ENCODE peak calls at places on chromosome 13, in eight cellular contexts. J is activated CD8-positive, alpha-beta T cell treated with anti-CD3 and anti-CD28 coated beads for 36 hours; O is EL; M is IMR-90; F is OCI-M1; A is A172; S is AG09319; H is HFFc6. W is an unnamed sample.

GRCh38 chr13:80273717-80274116 is 67.2 kb downstream of the SPRY2 start:
- DNase-seq in J (no peak), O (no peak), M (no peak), F (no peak), A (no peak), S (no peak), H (no peak), W (no peak)

GRCh38 chr13:32134991-32135390 is 103.4 kb downstream of the FRY start:
- DNase-seq in J (no peak), O (no peak), M (no peak), F (no peak), A (no peak), S (no peak), H (no peak), W (peak)

GRCh38 chr13:65400707-65401106 is 1829.4 kb downstream of the PCDH9 start:
- DNase-seq in J (no peak), O (no peak), M (no peak), F (no peak), A (no peak), S (no peak), H (no peak), W (no peak)

GRCh38 chr13:75803982-75804381 is 167.9 kb downstream of the LMO7 start:
- DNase-seq in J (no peak), O (no peak), M (no peak), F (no peak), A (no peak), S (no peak), H (no peak), W (no peak)

GRCh38 chr13:94617389-94618000 is 15.8 kb downstream of the GPR180 start:
- DNase-seq in J (peak), O (peak), M (no peak), F (peak), A (no peak), S (no peak), H (no peak), W (no peak)

GRCh38 chr13:73837147-73837546 is 297.1 kb downstream of the KLF12 start:
- DNase-seq in J (no peak), O (no peak), M (no peak), F (no peak), A (no peak), S (no peak), H (no peak), W (no peak)

GRCh38 chr13:44837250-44837649 is 152.0 kb downstream of the NUFIP1 start:
- DNase-seq in J (no peak), O (peak), M (peak), F (no peak), A (peak), S (no peak), H (peak), W (no peak)

GRCh38 chr13:109628251-109628699 is 158.1 kb downstream of the IRS2 start:
- DNase-seq in J (no peak), O (peak), M (peak), F (no peak), A (peak), S (no peak), H (peak), W (peak)

GRCh38 chr13:41222259-41222852 is 28.0 kb upstream of the KBTBD7 start:
- DNase-seq in J (peak), O (peak), M (peak), F (peak), A (peak), S (no peak), H (peak), W (peak)

GRCh38 chr13:63044617-63045016 is 1629.0 kb upstream of the PCDH20 start:
- DNase-seq in J (no peak), O (no peak), M (no peak), F (no peak), A (no peak), S (no peak), H (no peak), W (no peak)

GRCh38 chr13:70985371-70985770 is 877.1 kb upstream of the KLHL1 start:
- DNase-seq in J (no peak), O (no peak), M (no peak), F (no peak), A (no peak), S (no peak), H (no peak), W (no peak)

GRCh38 chr13:28534210-28534609 is 39.3 kb upstream of the FLT1 start:
- DNase-seq in J (no peak), O (no peak), M (no peak), F (no peak), A (no peak), S (no peak), H (no peak), W (no peak)

GRCh38 chr13:100473087-100473486 is 115.5 kb downstream of the GGACT start:
- DNase-seq in J (no peak), O (no peak), M (no peak), F (peak), A (no peak), S (no peak), H (no peak), W (no peak)

GRCh38 chr13:112142401-112142930 is 75.5 kb downstream of the SOX1 start:
- DNase-seq in J (no peak), O (no peak), M (no peak), F (no peak), A (no peak), S (no peak), H (no peak), W (no peak)

GRCh38 chr13:40228981-40229380 is 437.5 kb downstream of the FOXO1 start:
- DNase-seq in J (no peak), O (no peak), M (no peak), F (no peak), A (no peak), S (no peak), H (no peak), W (no peak)

GRCh38 chr13:64924401-64924800 is 2305.7 kb downstream of the PCDH9 start:
- DNase-seq in J (no peak), O (no peak), M (no peak), F (no peak), A (no peak), S (no peak), H (no peak), W (no peak)

GRCh38 chr13:98443329-98443728 is 133.6 kb downstream of the STK24 start:
- DNase-seq in J (no peak), O (peak), M (peak), F (no peak), A (peak), S (peak), H (peak), W (peak)

GRCh38 chr13:47277774-47278173 is 380.9 kb upstream of the HTR2A start:
- DNase-seq in J (no peak), O (peak), M (peak), F (peak), A (no peak), S (no peak), H (no peak), W (no peak)

GRCh38 chr13:65679240-65679639 is 1550.9 kb downstream of the PCDH9 start:
- DNase-seq in J (no peak), O (peak), M (peak), F (peak), A (no peak), S (no peak), H (no peak), W (no peak)

GRCh38 chr13:60138674-60139073 is 25.1 kb downstream of the DIAPH3 start:
- DNase-seq in J (no peak), O (no peak), M (no peak), F (no peak), A (no peak), S (no peak), H (no peak), W (no peak)

GRCh38 chr13:99941086-99941485 is 30.5 kb downstream of the ZIC5 start:
- DNase-seq in J (no peak), O (no peak), M (no peak), F (no peak), A (no peak), S (no peak), H (no peak), W (no peak)

GRCh38 chr13:36413161-36413560 is 19.1 kb upstream of the CCNA1 start:
- DNase-seq in J (no peak), O (no peak), M (no peak), F (no peak), A (no peak), S (no peak), H (no peak), W (no peak)

GRCh38 chr13:73365681-73366080 is 306.9 kb downstream of the KLF5 start:
- DNase-seq in J (no peak), O (no peak), M (no peak), F (no peak), A (no peak), S (no peak), H (no peak), W (no peak)

GRCh38 chr13:44969858-44970484 is 19.3 kb downstream of the NUFIP1 start:
- DNase-seq in J (no peak), O (peak), M (peak), F (peak), A (peak), S (peak), H (peak), W (peak)

GRCh38 chr13:51761638-51762350 is 42.2 kb downstream of the DHRS12 start:
- DNase-seq in J (no peak), O (peak), M (peak), F (no peak), A (no peak), S (no peak), H (peak), W (peak)

GRCh38 chr13:41492432-41493267 is 35.3 kb downstream of the RGCC start:
- DNase-seq in J (peak), O (no peak), M (no peak), F (no peak), A (no peak), S (no peak), H (no peak), W (no peak)

GRCh38 chr13:111658150-111659100 is 338.0 kb downstream of the TEX29 start:
- DNase-seq in J (no peak), O (no peak), M (no peak), F (no peak), A (no peak), S (no peak), H (no peak), W (no peak)

GRCh38 chr13:31055589-31055988 is 106.1 kb downstream of the HSPH1 start:
- DNase-seq in J (no peak), O (no peak), M (no peak), F (no peak), A (no peak), S (no peak), H (no peak), W (no peak)

GRCh38 chr13:106520205-106521004 is 15.1 kb downstream of the EFNB2 start:
- DNase-seq in J (no peak), O (peak), M (peak), F (no peak), A (no peak), S (no peak), H (peak), W (peak)

GRCh38 chr13:75812751-75813181 is 176.6 kb downstream of the LMO7 start:
- DNase-seq in J (no peak), O (no peak), M (peak), F (no peak), A (no peak), S (no peak), H (no peak), W (no peak)

GRCh38 chr13:46614582-46614981 is 61.6 kb downstream of the LRCH1 start:
- DNase-seq in J (no peak), O (no peak), M (peak), F (no peak), A (no peak), S (no peak), H (no peak), W (no peak)

GRCh38 chr13:23999411-23999810 is 102.1 kb upstream of the C1QTNF9B start:
- DNase-seq in J (no peak), O (no peak), M (no peak), F (no peak), A (no peak), S (no peak), H (no peak), W (no peak)